ENCODE peak calls at places on chromosomes 5 and 9, in ten cellular contexts. L, Q, C, M, U, Z, N, T, E and W are unnamed samples.

GRCh38 chr9:79477955-79478751 is 93.6 kb upstream of the TLE4 start:
- DNase-seq in L (no peak), Q (peak; percentile 59), C (peak; percentile 21), M (peak; percentile 3), U (no peak), Z (no peak), N (no peak), T (no peak), E (peak; percentile 24), W (peak; percentile 36)

GRCh38 chr9:14747116-14747515 is 24.6 kb upstream of the CER1 start:
- DNase-seq in L (no peak), Q (no peak), C (no peak), M (no peak), U (no peak), Z (no peak), N (no peak), T (no peak), E (no peak), W (no peak)

GRCh38 chr9:134597957-134598883 is 43.4 kb upstream of the COL5A1 start:
- DNase-seq in L (no peak), Q (no peak), C (peak; percentile 1), M (no peak), U (no peak), Z (peak; percentile 66), N (no peak), T (no peak), E (no peak), W (no peak)

GRCh38 chr9:116286287-116286686 is 132.7 kb downstream of the PAPPA start:
- DNase-seq in L (no peak), Q (no peak), C (no peak), M (no peak), U (no peak), Z (no peak), N (no peak), T (no peak), E (no peak), W (no peak)

GRCh38 chr5:129904102-129904666 is at the start of gene CHSY3:
- DNase-seq in L (peak; percentile 46), Q (peak; percentile 60), C (peak; percentile 73), M (no peak), U (peak; percentile 78), Z (peak; percentile 95), N (peak; percentile 58), T (no peak), E (no peak), W (peak; percentile 5)

GRCh38 chr9:124779368-124780059 is 2.6 kb downstream of the OLFML2A start:
- DNase-seq in L (no peak), Q (no peak), C (no peak), M (no peak), U (no peak), Z (peak; percentile 56), N (no peak), T (no peak), E (no peak), W (no peak)

GRCh38 chr9:34385561-34386230 is 9.0 kb upstream of the MYORG start:
- DNase-seq in L (no peak), Q (no peak), C (no peak), M (no peak), U (no peak), Z (no peak), N (no peak), T (no peak), E (no peak), W (no peak)

GRCh38 chr9:38680827-38681226 is 39.1 kb downstream of the FAM240B start:
- DNase-seq in L (no peak), Q (no peak), C (no peak), M (no peak), U (no peak), Z (no peak), N (no peak), T (peak; percentile 99), E (no peak), W (no peak)

GRCh38 chr5:142881727-142882126 is 111.5 kb downstream of the ARHGAP26 start:
- DNase-seq in L (no peak), Q (no peak), C (no peak), M (no peak), U (no peak), Z (no peak), N (no peak), T (no peak), E (no peak), W (no peak)

GRCh38 chr5:162334944-162335343 is 267.4 kb downstream of the GABRG2 start:
- DNase-seq in L (no peak), Q (no peak), C (no peak), M (no peak), U (no peak), Z (no peak), N (no peak), T (no peak), E (no peak), W (no peak)

GRCh38 chr9:125541840-125542243 is 165.2 kb downstream of the MAPKAP1 start:
- DNase-seq in L (no peak), Q (no peak), C (no peak), M (no peak), U (no peak), Z (no peak), N (peak; percentile 89), T (peak; percentile 67), E (no peak), W (no peak)

GRCh38 chr9:18632624-18633407 is 158.9 kb downstream of the ADAMTSL1 start:
- DNase-seq in L (no peak), Q (no peak), C (no peak), M (no peak), U (peak; percentile 9), Z (no peak), N (no peak), T (no peak), E (no peak), W (no peak)

GRCh38 chr5:40089269-40089668 is 590.4 kb upstream of the PTGER4 start:
- DNase-seq in L (peak; percentile 16), Q (no peak), C (peak; percentile 40), M (no peak), U (no peak), Z (no peak), N (no peak), T (no peak), E (no peak), W (peak; percentile 3)

GRCh38 chr5:145856285-145856818 is 16.5 kb downstream of the GRXCR2 start:
- DNase-seq in L (no peak), Q (no peak), C (peak; percentile 89), M (no peak), U (peak; percentile 19), Z (peak; percentile 79), N (no peak), T (no peak), E (no peak), W (no peak)

GRCh38 chr5:125505062-125505461 is 758.6 kb upstream of the ZNF608 start:
- DNase-seq in L (no peak), Q (no peak), C (no peak), M (no peak), U (no peak), Z (no peak), N (no peak), T (no peak), E (no peak), W (no peak)